ENCODE peak calls at places on chromosome 18, in seven cellular contexts. D is prostate gland, A is HCT116, I is breast epithelium, K is suprapubic skin, X is K562, S is spleen. N is an unnamed sample.

GRCh38 chr18:67131498-67131897 is 385.0 kb downstream of the DSEL start:
- DNase-seq in D (no peak), A (no peak), I (no peak), K (no peak), X (no peak), S (no peak), N (no peak)

GRCh38 chr18:62767321-62767720 is 52.0 kb downstream of the PHLPP1 start:
- DNase-seq in D (no peak), A (no peak), I (no peak), K (no peak), X (no peak), S (no peak), N (no peak)

GRCh38 chr18:79402977-79403722 is 7.4 kb downstream of the NFATC1 start:
- DNase-seq in D (peak; percentile 46), A (no peak), I (peak; percentile 63), K (no peak), X (no peak), S (peak; percentile 91), N (no peak)

GRCh38 chr18:23922939-23923338 is 91.6 kb upstream of the TTC39C start:
- DNase-seq in D (no peak), A (no peak), I (no peak), K (no peak), X (no peak), S (no peak), N (no peak)

GRCh38 chr18:32470136-32470712 is 458 bp downstream of the GAREM1 start:
- DNase-seq in D (peak; percentile 19), A (no peak), I (peak; percentile 23), K (peak; percentile 82), X (no peak), S (peak; percentile 80), N (no peak)

GRCh38 chr18:58447342-58448190 is 181.3 kb downstream of the ALPK2 start:
- DNase-seq in D (no peak), A (no peak), I (no peak), K (no peak), X (no peak), S (no peak), N (no peak)

GRCh38 chr18:23982154-23983071 is 32.1 kb upstream of the TTC39C start:
- DNase-seq in D (no peak), A (no peak), I (no peak), K (no peak), X (no peak), S (no peak), N (peak; percentile 95)

GRCh38 chr18:12768622-12769021 is 65.8 kb downstream of the PSMG2 start:
- DNase-seq in D (no peak), A (no peak), I (no peak), K (no peak), X (no peak), S (no peak), N (no peak)

GRCh38 chr18:24427484-24427883 is 1.0 kb downstream of the IMPACT start:
- DNase-seq in D (no peak), A (no peak), I (no peak), K (no peak), X (no peak), S (no peak), N (no peak)

GRCh38 chr18:8106603-8107002 is 502.6 kb upstream of the RAB12 start:
- DNase-seq in D (no peak), A (no peak), I (no peak), K (no peak), X (no peak), S (no peak), N (no peak)

GRCh38 chr18:25701821-25702220 is 349.9 kb upstream of the ZNF521 start:
- DNase-seq in D (no peak), A (no peak), I (no peak), K (no peak), X (no peak), S (no peak), N (no peak)

DNA sequence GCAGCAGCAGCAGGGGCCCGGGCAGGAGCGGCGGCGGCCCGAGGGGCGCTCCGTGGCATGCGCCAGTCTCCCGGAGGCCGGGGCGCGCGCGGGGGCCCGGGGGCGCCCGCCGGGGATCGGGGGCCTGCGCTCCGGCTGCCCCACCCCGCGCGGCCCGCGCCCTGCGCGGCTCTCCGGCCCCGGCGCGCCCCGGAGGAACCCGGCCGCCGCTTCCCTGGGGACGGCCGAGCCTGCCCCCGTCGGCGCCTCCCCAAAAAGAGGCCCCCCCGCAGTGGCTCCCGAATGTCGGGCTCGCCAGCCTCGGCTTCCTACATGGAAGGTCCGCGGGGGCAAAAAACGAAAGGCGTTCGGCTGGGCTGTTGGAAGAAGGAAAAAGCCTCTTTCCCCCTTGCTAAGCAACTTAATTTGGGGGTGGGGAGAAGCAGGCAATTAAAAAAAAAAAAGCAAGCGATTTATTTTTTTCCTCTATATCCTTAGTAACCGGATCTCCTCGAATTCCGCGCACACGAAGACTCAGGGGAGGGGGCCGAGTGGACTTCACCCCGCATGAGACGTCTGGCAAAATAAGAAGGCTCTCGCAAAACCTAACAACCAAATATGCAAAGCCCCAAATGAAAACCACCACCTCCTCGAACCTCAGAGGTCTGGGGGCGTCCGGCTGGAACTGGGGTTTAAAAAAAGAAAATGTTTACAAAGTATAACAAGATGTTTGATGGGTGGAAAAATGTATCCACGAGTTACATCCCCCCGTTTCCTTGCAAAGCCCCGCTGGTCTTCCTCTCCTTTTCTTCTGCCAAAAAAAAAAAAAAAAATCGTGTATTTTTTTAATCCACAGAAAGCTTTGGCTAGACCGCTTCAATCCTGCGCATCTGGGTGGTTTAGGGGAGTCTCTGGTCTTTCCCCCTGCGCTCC is at the start of gene SMAD7:
- DNase-seq in D (no peak), A (no peak), I (no peak), K (no peak), X (peak; percentile 26), S (no peak), N (no peak)
- H3K9me3 ChIP-seq in D (no peaks in the 10 kb centered on the region), A (no peaks in the 10 kb centered on the region), I (no peaks in the 10 kb centered on the region), K (no peaks in the 10 kb centered on the region), X (no peaks in the 10 kb centered on the region), S (no peaks in the 10 kb centered on the region), N (no peaks in the 10 kb centered on the region)

GRCh38 chr18:71902482-71902881 is 641.7 kb downstream of the CBLN2 start:
- DNase-seq in D (no peak), A (no peak), I (no peak), K (no peak), X (no peak), S (no peak), N (no peak)
- TF ChIP-seq POLR2AphosphoS5 in D (no peak), A (no peak), I (no peak), K (no peak), X (no peak), S (no peak), N (no peak)

GRCh38 chr18:70961933-70962332 is 673.1 kb downstream of the SOCS6 start:
- DNase-seq in D (no peak), A (no peak), I (no peak), K (no peak), X (no peak), S (no peak), N (no peak)

DNA sequence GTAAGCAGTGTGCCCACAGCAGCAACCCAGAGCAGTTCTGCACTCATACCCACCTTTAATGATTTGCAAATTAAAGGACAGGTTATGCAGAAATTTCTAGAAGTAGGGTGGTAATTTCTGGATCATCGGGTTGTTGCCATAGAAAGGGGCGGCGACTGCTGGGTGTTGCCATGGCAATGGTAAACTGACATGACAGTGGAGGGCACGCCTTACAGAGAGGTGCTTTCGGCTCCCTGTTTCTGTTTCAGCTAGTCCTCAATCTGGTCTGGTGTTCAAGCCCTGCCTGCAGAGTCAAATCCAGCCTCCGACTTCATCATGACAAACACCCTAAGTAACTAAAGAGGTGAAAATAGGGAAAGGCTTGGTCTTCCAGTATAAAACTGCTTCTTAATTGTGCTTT is 667.7 kb downstream of the SOCS6 start:
- DNase-seq in D (no peak), A (no peak), I (no peak), K (no peak), X (no peak), S (no peak), N (no peak)
- H3K9me3 ChIP-seq in D (no peaks in the 10 kb centered on the region), A (no peaks in the 10 kb centered on the region), I (no peaks in the 10 kb centered on the region), K (no peaks in the 10 kb centered on the region), X (no peaks in the 10 kb centered on the region), S (no peaks in the 10 kb centered on the region), N (no peaks in the 10 kb centered on the region)

GRCh38 chr18:9946831-9947230 is 33.0 kb downstream of the VAPA start:
- DNase-seq in D (no peak), A (no peak), I (no peak), K (no peak), X (no peak), S (no peak), N (no peak)

GRCh38 chr18:9943311-9943710 is 29.5 kb downstream of the VAPA start:
- DNase-seq in D (no peak), A (no peak), I (no peak), K (no peak), X (no peak), S (no peak), N (no peak)

GRCh38 chr18:9947248-9947647 is 33.4 kb downstream of the VAPA start:
- DNase-seq in D (no peak), A (no peak), I (no peak), K (no peak), X (no peak), S (no peak), N (no peak)

GRCh38 chr18:9941660-9942059 is 27.8 kb downstream of the VAPA start:
- DNase-seq in D (no peak), A (no peak), I (no peak), K (no peak), X (no peak), S (no peak), N (no peak)

GRCh38 chr18:9944805-9945204 is 31.0 kb downstream of the VAPA start:
- DNase-seq in D (no peak), A (no peak), I (no peak), K (no peak), X (no peak), S (no peak), N (no peak)
- TF ChIP-seq POLR2AphosphoS5 in D (no peak), A (no peak), I (no peak), K (no peak), X (no peak), S (peak; percentile 22), N (no peak)